ENCODE peak calls at places on chromosomes 6 and 20, in four cellular contexts. Q is left ventricle myocardium inferior, T is left lung, C is cardiac muscle cell. D is an unnamed sample.

GRCh38 chr6:16168121-16168520 is 39.2 kb downstream of the MYLIP start:
- DNase-seq in Q (no peak), C (no peak), T (no peak), D (no peak)

GRCh38 chr6:128738112-128738511 is 144.8 kb upstream of the LAMA2 start:
- DNase-seq in C (no peak), T (no peak), Q (no peak), D (no peak)

GRCh38 chr6:64012351-64013060 is 376.9 kb downstream of the PHF3 start:
- DNase-seq in C (peak; percentile 83), T (no peak), Q (no peak), D (no peak)

GRCh38 chr20:54525906-54526596 is 50.7 kb downstream of the DOK5 start:
- DNase-seq in C (peak; percentile 42), T (no peak), Q (no peak), D (no peak)

GRCh38 chr6:43147691-43148477 is 23.2 kb upstream of the SRF start:
- DNase-seq in Q (no peak), T (no peak), C (no peak), D (no peak)

GRCh38 chr6:117276778-117277177 is 11.4 kb downstream of the VGLL2 start:
- DNase-seq in T (no peak), C (no peak), Q (no peak), D (no peak)

GRCh38 chr6:122491915-122492537 is 20.4 kb upstream of the SERINC1 start:
- DNase-seq in T (peak; percentile 39), Q (peak; percentile 42), C (peak; percentile 76), D (peak; percentile 69)

GRCh38 chr6:68777956-68778355 is 142.9 kb downstream of the ADGRB3 start:
- DNase-seq in T (no peak), C (peak; percentile 71), Q (no peak), D (no peak)

GRCh38 chr6:3228046-3228671 is 706 bp upstream of the TUBB2B start:
- DNase-seq in C (no peak), Q (no peak), T (no peak), D (peak; percentile 44)
- H3K27ac ChIP-seq in C (no peak overlapping the region), Q (no peak overlapping the region), T (no peak overlapping the region), D (no peak overlapping the region)

GRCh38 chr20:59025086-59025485 is 5.9 kb downstream of the TUBB1 start:
- DNase-seq in C (no peak), Q (no peak), T (no peak), D (no peak)

GRCh38 chr20:59025511-59025910 is 6.3 kb downstream of the TUBB1 start:
- DNase-seq in Q (no peak), T (no peak), C (no peak), D (no peak)

GRCh38 chr20:59023616-59024015 is 4.4 kb downstream of the TUBB1 start:
- DNase-seq in C (no peak), T (no peak), Q (no peak), D (no peak)

GRCh38 chr20:59022754-59023153 is 3.5 kb downstream of the TUBB1 start:
- DNase-seq in T (no peak), Q (no peak), C (no peak), D (no peak)

GRCh38 chr20:59024111-59024530 is 4.9 kb downstream of the TUBB1 start:
- DNase-seq in C (no peak), T (no peak), Q (no peak), D (no peak)
- H3K36me3 ChIP-seq in C (peaks cover 31% of the 10 kb centered on the region), T (peaks cover 70% of the 10 kb centered on the region), Q (peaks cover 66% of the 10 kb centered on the region), D (no peaks in the 10 kb centered on the region)

GRCh38 chr20:1863296-1863695 is 31.9 kb upstream of the SIRPA start:
- DNase-seq in Q (no peak), C (no peak), T (no peak), D (no peak)

GRCh38 chr20:1860446-1860845 is 34.8 kb upstream of the SIRPA start:
- DNase-seq in Q (no peak), T (no peak), C (peak; percentile 87), D (no peak)

GRCh38 chr20:1861996-1862664 is 33.1 kb upstream of the SIRPA start:
- DNase-seq in T (no peak), C (no peak), Q (no peak), D (no peak)

GRCh38 chr20:1862665-1863059 is 32.5 kb upstream of the SIRPA start:
- DNase-seq in C (no peak), T (no peak), Q (no peak), D (no peak)

GRCh38 chr20:1861347-1861987 is 33.7 kb upstream of the SIRPA start:
- DNase-seq in C (no peak), T (no peak), Q (no peak), D (no peak)
- H3K27ac ChIP-seq in C (no peak overlapping the region), T (peak overlapping the region; percentile 8), Q (no peak overlapping the region), D (no peak overlapping the region)

GRCh38 chr6:106533079-106533478 is 96.2 kb downstream of the RTN4IP1 start:
- DNase-seq in Q (no peak), C (no peak), T (no peak), D (no peak)
- H3K36me3 ChIP-seq in Q (no peaks in the 10 kb centered on the region), C (no peaks in the 10 kb centered on the region), T (peaks cover 63% of the 10 kb centered on the region), D (no peaks in the 10 kb centered on the region)

GRCh38 chr6:27687154-27688013 is 214.5 kb upstream of the ZNF184 start:
- DNase-seq in Q (peak; percentile 41), T (peak; percentile 91), C (peak; percentile 72), D (peak; percentile 52)
- H3K27ac ChIP-seq in Q (peak overlapping the region; percentile 27), T (peak overlapping the region; percentile 23), C (peak overlapping the region; percentile 64), D (no peak overlapping the region)

GRCh38 chr6:98905759-98906158 is 42.0 kb downstream of the FBXL4 start:
- DNase-seq in T (no peak), C (no peak), Q (no peak), D (no peak)

GRCh38 chr6:98904096-98904495 is 43.6 kb downstream of the FBXL4 start:
- DNase-seq in C (peak; percentile 37), T (no peak), Q (no peak), D (no peak)
- H3K36me3 ChIP-seq in C (peaks cover 12% of the 10 kb centered on the region), T (peaks cover 38% of the 10 kb centered on the region), Q (peaks cover 61% of the 10 kb centered on the region), D (peaks cover 5% of the 10 kb centered on the region)

GRCh38 chr6:168877821-168878282 is 375.8 kb downstream of the THBS2 start:
- DNase-seq in C (no peak), Q (no peak), T (no peak), D (no peak)
- H3K27ac ChIP-seq in C (no peak overlapping the region), Q (no peak overlapping the region), T (no peak overlapping the region), D (no peak overlapping the region)

GRCh38 chr6:53011993-53012392 is 16.9 kb upstream of the GSTA4 start:
- DNase-seq in T (no peak), C (no peak), Q (no peak), D (no peak)
- H3K36me3 ChIP-seq in T (peaks cover 86% of the 10 kb centered on the region), C (peaks cover 72% of the 10 kb centered on the region), Q (peaks cover 99% of the 10 kb centered on the region), D (peaks cover 34% of the 10 kb centered on the region)